ENCODE peak calls at places on chromosomes 4 and X, in four cellular contexts. M is psoas muscle, K is neural progenitor cell, E is GM23248. J is an unnamed sample.

GRCh38 chrX:71178908-71179307 is 34.3 kb downstream of the NLGN3 start:
- DNase-seq in M (no peak), K (peak), E (peak), J (peak)

GRCh38 chrX:72358313-72358712 is 52.6 kb upstream of the CITED1 start:
- DNase-seq in M (no peak), K (no peak), E (peak), J (peak)

GRCh38 chrX:4268676-4269075 is 555.2 kb upstream of the PRKX start:
- DNase-seq in M (no peak), K (no peak), E (no peak), J (no peak)

GRCh38 chrX:111088628-111089027 is 7.4 kb upstream of the PAK3 start:
- DNase-seq in M (no peak), K (no peak), E (no peak), J (no peak)

GRCh38 chrX:151153086-151153485 is 23.3 kb upstream of the GPR50 start:
- DNase-seq in M (no peak), K (peak), E (peak), J (no peak)

GRCh38 chrX:103687073-103687695 is 685 bp upstream of the MORF4L2 start:
- DNase-seq in M (peak), K (peak), E (peak), J (peak)

GRCh38 chrX:118530537-118530936 is 34.9 kb downstream of the DOCK11 start:
- DNase-seq in M (no peak), K (no peak), E (peak), J (no peak)

GRCh38 chr4:44256414-44256813 is 192.2 kb downstream of the KCTD8 start:
- DNase-seq in M (no peak), K (peak), E (no peak), J (no peak)

GRCh38 chrX:129793604-129794191 is 13.9 kb downstream of the SASH3 start:
- DNase-seq in M (no peak), K (no peak), E (no peak), J (no peak)

GRCh38 chrX:70033348-70033747 is 16.4 kb downstream of the AWAT2 start:
- DNase-seq in M (no peak), K (peak), E (peak), J (no peak)

GRCh38 chr4:24603343-24603742 is 19.0 kb upstream of the DHX15 start:
- DNase-seq in M (no peak), K (no peak), E (no peak), J (no peak)

GRCh38 chrX:11784543-11784942 is 26.5 kb downstream of the MSL3 start:
- DNase-seq in M (no peak), K (no peak), E (no peak), J (no peak)

GRCh38 chr4:29539226-29539625 is 1180.9 kb upstream of the PCDH7 start:
- DNase-seq in M (no peak), K (no peak), E (no peak), J (no peak)

GRCh38 chrX:139532834-139533233 is 2.3 kb downstream of the F9 start:
- DNase-seq in M (no peak), K (no peak), E (no peak), J (no peak)

GRCh38 chr4:122045533-122045932 is 93.7 kb upstream of the TRPC3 start:
- DNase-seq in M (no peak), K (no peak), E (peak), J (peak)

GRCh38 chrX:14032383-14032782 is 2.7 kb upstream of the GEMIN8 start:
- DNase-seq in M (no peak), K (peak), E (peak), J (peak)

GRCh38 chr4:143482753-143483362 is 30.6 kb upstream of the SMARCA5 start:
- DNase-seq in M (no peak), K (peak), E (peak), J (peak)

GRCh38 chr4:9735515-9735914 is 45.9 kb upstream of the DRD5 start:
- DNase-seq in M (no peak), K (no peak), E (no peak), J (no peak)

GRCh38 chr4:5409237-5409636 is 299.1 kb downstream of the EVC2 start:
- DNase-seq in M (no peak), K (no peak), E (peak), J (no peak)

GRCh38 chr4:135564090-135564489 is 1362.5 kb upstream of the PABPC4L start:
- DNase-seq in M (no peak), K (no peak), E (no peak), J (no peak)

GRCh38 chr4:164937576-164938270 is 39.7 kb downstream of the TRIM61 start:
- DNase-seq in M (peak), K (peak), E (peak), J (no peak)

GRCh38 chr4:168694669-168695068 is 197.8 kb downstream of the PALLD start:
- DNase-seq in M (no peak), K (no peak), E (peak), J (no peak)

GRCh38 chr4:172830295-172830764 is 338.3 kb upstream of the GALNT7 start:
- DNase-seq in M (no peak), K (peak), E (peak), J (no peak)

GRCh38 chr4:26812049-26812729 is 48.5 kb upstream of the STIM2 start:
- DNase-seq in M (no peak), K (no peak), E (peak), J (peak)

GRCh38 chr4:2390146-2390545 is 28.3 kb downstream of the ZFYVE28 start:
- DNase-seq in M (no peak), K (no peak), E (no peak), J (no peak)

GRCh38 chr4:89558147-89558546 is 250.5 kb upstream of the GPRIN3 start:
- DNase-seq in M (no peak), K (peak), E (peak), J (no peak)

GRCh38 chr4:99078336-99078735 is 10.3 kb downstream of the ADH5 start:
- DNase-seq in M (no peak), K (no peak), E (no peak), J (no peak)

GRCh38 chr4:181548873-181549541 is 694.2 kb upstream of the TENM3 start:
- DNase-seq in M (no peak), K (no peak), E (peak), J (peak)

GRCh38 chr4:13483142-13484044 is 747 bp downstream of the RAB28 start:
- DNase-seq in M (peak), K (peak), E (peak), J (peak)

GRCh38 chr4:10161146-10161545 is 44.5 kb upstream of the WDR1 start:
- DNase-seq in M (no peak), K (no peak), E (no peak), J (no peak)

DNA sequence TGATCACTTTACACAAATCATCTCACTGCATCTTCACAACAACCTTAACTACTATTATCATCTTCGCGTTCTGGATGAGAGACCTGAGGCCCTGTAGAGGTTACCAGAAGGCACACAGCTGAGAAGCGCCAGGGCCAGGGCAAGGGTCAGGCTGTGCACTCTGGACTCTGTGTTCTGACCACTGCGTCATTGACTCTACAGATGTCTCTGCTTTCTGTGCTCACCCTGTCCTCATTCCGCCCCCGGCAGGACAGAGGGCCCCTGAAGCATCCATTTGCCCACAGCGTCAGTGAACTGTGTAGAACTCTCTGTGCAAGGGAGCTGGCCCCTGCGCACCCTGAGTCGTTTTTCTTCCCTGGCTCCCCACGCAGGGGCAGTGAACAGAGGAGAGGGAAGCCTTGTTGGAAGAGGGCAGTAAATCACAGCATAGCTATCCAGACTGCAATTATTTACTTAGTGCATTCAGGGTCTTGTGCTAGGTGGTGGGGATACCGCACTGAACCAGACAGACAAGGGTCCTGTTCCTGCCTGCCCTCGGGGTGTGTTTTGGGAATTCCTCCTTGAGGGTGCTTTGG is 6.1 kb upstream of the WAS start:
- DNase-seq in M (no peak), K (no peak), E (no peak), J (no peak)
- H3K4me3 ChIP-seq in M (peak), K (peak), E (no peak), J (no peak)

DNA sequence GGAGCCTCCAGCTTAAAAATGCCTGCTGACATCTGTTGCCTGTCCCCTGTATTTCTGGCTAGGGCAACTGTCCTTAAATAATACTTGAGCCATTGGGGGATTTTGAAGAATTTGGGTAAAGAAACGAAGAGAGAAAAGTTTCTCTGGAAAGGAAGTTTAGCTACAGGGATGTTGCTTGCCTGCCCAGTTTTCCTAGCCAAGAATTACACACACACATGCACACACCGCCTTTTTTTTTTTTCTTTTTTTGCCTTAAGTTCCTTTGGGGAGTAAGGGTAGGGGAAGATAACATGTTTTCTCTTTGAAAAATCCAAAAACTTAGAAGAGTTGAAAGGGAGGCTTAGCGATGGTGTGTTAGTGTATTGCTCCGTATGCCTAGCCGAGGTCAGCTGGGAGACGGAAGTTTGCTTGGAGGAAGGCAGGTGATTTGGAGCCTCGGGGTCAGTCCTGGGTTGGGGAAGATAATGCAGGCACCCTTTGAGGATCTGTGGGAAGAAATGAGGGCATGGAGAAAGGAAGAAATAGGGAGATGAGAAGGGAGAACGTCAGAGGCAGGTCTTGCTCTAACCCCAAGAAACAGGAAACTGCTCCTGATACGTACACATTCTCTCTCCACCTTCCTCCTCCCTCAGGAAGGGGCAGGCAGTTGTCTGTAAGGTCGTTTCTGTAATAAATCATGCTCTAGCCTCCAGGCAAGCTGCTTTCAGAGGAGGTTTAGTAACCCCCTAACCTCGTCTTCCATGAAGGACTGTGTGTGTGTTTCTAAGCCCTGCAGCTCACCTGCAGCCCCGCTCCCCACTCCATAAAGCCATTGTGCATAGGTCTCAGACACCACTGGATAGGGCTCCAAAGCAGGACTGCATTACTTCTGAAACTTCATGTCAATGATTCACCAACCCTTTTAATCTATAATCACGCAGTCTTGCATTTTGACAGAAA is 10.5 kb downstream of the KLF3 start:
- DNase-seq in M (no peak), K (peak), E (peak), J (no peak)
- H3K4me3 ChIP-seq in M (peak), K (no peak), E (peak), J (no peak)

GRCh38 chr4:69760455-69760854 is at the start of gene SULT1B1:
- DNase-seq in M (no peak), K (no peak), E (peak), J (no peak)
- H3K4me3 ChIP-seq in M (no peak), K (no peak), E (peak), J (no peak)

GRCh38 chr4:112767386-112767785 is 130.4 kb downstream of the LARP7 start:
- DNase-seq in M (no peak), K (no peak), E (no peak), J (no peak)

GRCh38 chr4:112770111-112770510 is 133.2 kb downstream of the LARP7 start:
- DNase-seq in M (no peak), K (no peak), E (no peak), J (no peak)

GRCh38 chr4:112766422-112766821 is 129.5 kb downstream of the LARP7 start:
- DNase-seq in M (no peak), K (peak), E (peak), J (peak)

GRCh38 chr4:112765317-112765989 is 128.5 kb downstream of the LARP7 start:
- DNase-seq in M (no peak), K (peak), E (peak), J (no peak)
- H3K4me3 ChIP-seq in M (no peak), K (no peak), E (no peak), J (no peak)

GRCh38 chr4:73197220-73197619 is 61.4 kb downstream of the ANKRD17 start:
- DNase-seq in M (no peak), K (no peak), E (peak), J (no peak)
- H3K4me3 ChIP-seq in M (no peak), K (no peak), E (no peak), J (no peak)

DNA sequence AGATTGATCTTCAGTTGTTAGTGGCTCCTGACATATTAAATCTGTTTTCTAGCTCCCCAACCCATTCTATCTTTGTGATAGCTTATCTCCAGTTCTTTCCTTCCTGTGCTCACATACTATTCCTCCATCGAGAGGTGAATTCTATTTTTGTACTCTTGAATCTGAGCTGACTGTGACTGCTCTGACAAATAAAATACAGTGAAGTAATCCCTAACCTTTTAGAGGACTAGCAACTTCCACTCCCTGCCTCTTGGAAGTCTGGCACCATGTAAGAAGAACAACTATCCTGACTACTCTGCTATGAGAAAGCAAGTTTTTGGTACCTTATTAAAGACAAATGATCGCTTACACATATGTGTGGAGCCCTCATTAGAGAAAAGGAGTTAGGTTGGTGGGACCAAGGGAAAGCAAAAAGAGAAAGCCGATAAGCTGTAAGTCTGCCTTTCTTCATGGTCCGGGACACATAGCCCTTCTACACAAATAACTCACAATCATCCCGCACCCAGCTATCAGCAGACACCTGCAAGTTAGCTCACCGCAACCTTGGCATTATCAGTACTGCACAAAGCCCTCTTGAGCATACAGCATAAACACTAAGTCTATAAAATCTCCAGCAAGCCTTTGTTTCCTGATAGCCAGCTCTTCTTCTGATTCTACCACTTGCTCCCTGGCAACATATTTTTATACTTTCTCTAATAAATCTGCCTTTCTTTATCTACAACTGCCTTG is 13.5 kb upstream of the PPM1K start:
- DNase-seq in M (no peak), K (no peak), E (no peak), J (no peak)
- H3K4me3 ChIP-seq in M (peak), K (no peak), E (no peak), J (no peak)

GRCh38 chrX:2374086-2374485 is 126.7 kb downstream of the DHRSX start:
- DNase-seq in M (no peak), K (no peak), E (peak), J (no peak)

GRCh38 chrX:2371026-2371778 is 129.6 kb downstream of the DHRSX start:
- DNase-seq in M (no peak), K (no peak), E (no peak), J (peak)

GRCh38 chrX:2373615-2374014 is 127.2 kb downstream of the DHRSX start:
- DNase-seq in M (no peak), K (no peak), E (no peak), J (no peak)

GRCh38 chrX:2376166-2376565 is 124.6 kb downstream of the DHRSX start:
- DNase-seq in M (no peak), K (no peak), E (no peak), J (no peak)

DNA sequence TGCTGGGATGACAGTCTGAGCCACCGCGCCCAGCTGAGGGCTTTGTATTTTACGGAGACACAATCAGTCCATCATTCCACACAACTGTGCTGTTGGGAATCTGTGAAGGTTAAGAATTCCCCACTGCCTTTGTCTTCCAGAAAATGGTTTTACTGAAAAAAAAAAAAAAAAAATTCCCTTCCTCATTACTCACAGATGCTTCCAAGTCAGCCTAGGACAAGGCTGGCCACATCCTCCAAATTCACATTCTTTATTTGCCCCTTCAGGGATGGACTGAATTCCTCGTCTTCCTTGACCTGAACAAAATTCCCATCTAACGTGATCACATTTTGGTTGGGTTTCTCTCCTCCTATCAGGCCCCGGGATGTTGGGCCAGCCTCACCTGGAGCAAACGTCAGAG is 130.3 kb downstream of the DHRSX start:
- DNase-seq in M (no peak), K (no peak), E (peak), J (no peak)
- H3K4me3 ChIP-seq in M (no peak), K (no peak), E (no peak), J (no peak)

GRCh38 chr4:87973283-87974169 is 2.0 kb upstream of the SPP1 start:
- DNase-seq in M (no peak), K (peak), E (peak), J (peak)
- H3K4me3 ChIP-seq in M (no peak), K (peak), E (peak), J (no peak)